ENCODE peak calls at places on chromosomes 11 and 22, in ten cellular contexts. J, L, B, N, G, K, H, M, W and U are unnamed samples.

GRCh38 chr22:45966892-45967365 is 10.0 kb downstream of the WNT7B start:
- DNase-seq in J (no peak), L (no peak), B (no peak), N (no peak), G (no peak), K (no peak), H (no peak), M (no peak), W (no peak), U (no peak)

GRCh38 chr11:111765984-111766833 is at the start of gene PPP2R1B:
- DNase-seq in J (peak; percentile 74), L (peak; percentile 91), B (peak; percentile 90), N (peak; percentile 57), G (peak; percentile 74), K (peak; percentile 65), H (peak; percentile 62), M (peak; percentile 66), W (peak; percentile 76), U (peak; percentile 90)

GRCh38 chr11:34960277-34960676 is 43.9 kb downstream of the PDHX start:
- DNase-seq in J (no peak), L (peak; percentile 67), B (no peak), N (peak; percentile 22), G (no peak), K (no peak), H (peak; percentile 63), M (no peak), W (peak; percentile 22), U (no peak)

GRCh38 chr11:69644071-69644961 is 3.4 kb downstream of the CCND1 start:
- DNase-seq in J (peak; percentile 43), L (peak; percentile 94), B (no peak), N (peak; percentile 49), G (peak; percentile 93), K (peak; percentile 97), H (peak; percentile 48), M (no peak), W (peak; percentile 87), U (peak; percentile 83)

GRCh38 chr22:40009231-40009769 is 14.5 kb downstream of the FAM83F start:
- DNase-seq in J (no peak), L (no peak), B (no peak), N (no peak), G (no peak), K (no peak), H (no peak), M (no peak), W (no peak), U (no peak)

GRCh38 chr11:104582431-104582830 is 315.8 kb downstream of the CASP12 start:
- DNase-seq in J (no peak), L (no peak), B (no peak), N (no peak), G (no peak), K (no peak), H (no peak), M (no peak), W (no peak), U (no peak)

GRCh38 chr22:50320116-50320515 is 6.7 kb downstream of the DENND6B start:
- DNase-seq in J (no peak), L (peak; percentile 67), B (no peak), N (no peak), G (no peak), K (no peak), H (no peak), M (no peak), W (no peak), U (no peak)

GRCh38 chr22:30821863-30822215 is 127.2 kb downstream of the OSBP2 start:
- DNase-seq in J (no peak), L (no peak), B (no peak), N (no peak), G (no peak), K (no peak), H (no peak), M (no peak), W (no peak), U (no peak)

GRCh38 chr22:30923168-30923900 is 45.2 kb downstream of the MORC2 start:
- DNase-seq in J (no peak), L (peak; percentile 48), B (no peak), N (no peak), G (no peak), K (no peak), H (no peak), M (no peak), W (no peak), U (no peak)

GRCh38 chr11:87908086-87908485 is 267.2 kb downstream of the RAB38 start:
- DNase-seq in J (no peak), L (no peak), B (no peak), N (no peak), G (no peak), K (no peak), H (no peak), M (no peak), W (no peak), U (no peak)

DNA sequence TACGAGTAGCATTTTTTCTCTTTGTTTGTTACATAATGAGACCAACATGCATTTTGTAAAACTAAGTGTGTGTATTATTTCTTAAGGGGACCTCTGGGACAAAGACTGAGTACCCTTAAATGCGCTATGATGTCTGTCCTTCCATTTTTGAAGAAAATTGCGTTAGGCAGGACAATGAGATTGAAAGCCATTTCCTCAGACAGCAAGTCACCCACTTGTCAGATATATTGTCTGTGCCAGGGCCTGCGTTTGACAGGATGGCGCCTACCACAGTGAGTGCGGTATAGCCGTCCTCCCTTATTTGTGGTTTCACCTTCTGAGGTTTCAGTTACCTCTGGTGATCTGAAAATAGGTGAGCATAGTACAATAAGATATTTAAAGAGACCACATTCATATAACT is 2.2 kb downstream of the AP2A2 start:
- DNase-seq in J (no peak), L (no peak), B (no peak), N (no peak), G (no peak), K (no peak), H (no peak), M (peak; percentile 41), W (no peak), U (no peak)
- H3K27ac ChIP-seq in J (peak overlapping the region; percentile 33), L (no peak overlapping the region), B (no peak overlapping the region), N (peak overlapping the region; percentile 39), G (no peak overlapping the region), K (no peak overlapping the region), H (no peak overlapping the region), M (peak overlapping the region; percentile 73), W (peak overlapping the region; percentile 94), U (no peak overlapping the region)

GRCh38 chr22:42603427-42603826 is 11.3 kb downstream of the POLDIP3 start:
- DNase-seq in J (no peak), L (no peak), B (no peak), N (no peak), G (no peak), K (no peak), H (no peak), M (no peak), W (no peak), U (no peak)

GRCh38 chr22:42596863-42597530 is 17.7 kb downstream of the POLDIP3 start:
- DNase-seq in J (no peak), L (no peak), B (no peak), N (no peak), G (no peak), K (no peak), H (no peak), M (no peak), W (no peak), U (no peak)

GRCh38 chr22:42604403-42604802 is 10.3 kb downstream of the POLDIP3 start:
- DNase-seq in J (no peak), L (no peak), B (no peak), N (no peak), G (no peak), K (no peak), H (peak; percentile 73), M (no peak), W (no peak), U (peak; percentile 55)

GRCh38 chr22:42602470-42602869 is 12.2 kb downstream of the POLDIP3 start:
- DNase-seq in J (no peak), L (no peak), B (no peak), N (no peak), G (no peak), K (no peak), H (no peak), M (no peak), W (no peak), U (no peak)

DNA sequence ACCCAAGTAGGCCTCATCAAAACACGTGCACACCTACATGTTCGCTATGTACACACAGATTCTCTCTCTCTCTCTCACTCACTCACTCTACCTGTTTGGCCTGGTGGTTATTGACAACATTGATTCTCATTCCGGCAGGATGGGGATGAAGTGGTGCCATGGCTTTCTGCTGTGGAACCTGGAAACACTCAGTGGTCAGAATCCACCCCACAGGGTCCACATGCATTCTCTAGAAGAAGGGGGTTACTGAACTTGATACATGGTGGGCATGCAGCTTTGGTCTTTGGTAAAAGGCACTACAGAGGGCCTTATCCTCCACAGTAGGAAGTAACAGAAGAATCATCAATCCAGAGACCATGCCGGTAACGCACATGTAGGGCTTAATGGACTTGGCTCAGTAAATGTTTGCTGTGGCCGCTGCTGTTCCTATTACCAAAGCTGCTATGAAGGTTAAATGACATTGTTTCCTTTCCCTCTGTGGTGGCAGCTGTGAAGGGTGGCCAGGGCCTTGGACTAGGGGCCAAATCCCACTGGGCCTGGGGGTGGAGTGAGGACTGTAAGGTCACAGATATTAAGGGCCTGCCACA is 12.7 kb downstream of the POLDIP3 start:
- DNase-seq in J (no peak), L (no peak), B (no peak), N (no peak), G (no peak), K (no peak), H (no peak), M (no peak), W (no peak), U (no peak)
- TF ChIP-seq CTCF in J (no peak), L (no peak), B (no peak), N (no peak), G (no peak), K (no peak), H (no peak), M (no peak), W (no peak), U (no peak)

GRCh38 chr11:77095551-77096490 is 6.8 kb upstream of the OMP start:
- DNase-seq in J (peak; percentile 8), L (peak; percentile 49), B (no peak), N (no peak), G (peak; percentile 11), K (no peak), H (no peak), M (no peak), W (no peak), U (peak; percentile 64)
- H3K27ac ChIP-seq in J (no peak overlapping the region), L (no peak overlapping the region), B (no peak overlapping the region), N (no peak overlapping the region), G (no peak overlapping the region), K (no peak overlapping the region), H (no peak overlapping the region), M (no peak overlapping the region), W (no peak overlapping the region), U (no peak overlapping the region)

DNA sequence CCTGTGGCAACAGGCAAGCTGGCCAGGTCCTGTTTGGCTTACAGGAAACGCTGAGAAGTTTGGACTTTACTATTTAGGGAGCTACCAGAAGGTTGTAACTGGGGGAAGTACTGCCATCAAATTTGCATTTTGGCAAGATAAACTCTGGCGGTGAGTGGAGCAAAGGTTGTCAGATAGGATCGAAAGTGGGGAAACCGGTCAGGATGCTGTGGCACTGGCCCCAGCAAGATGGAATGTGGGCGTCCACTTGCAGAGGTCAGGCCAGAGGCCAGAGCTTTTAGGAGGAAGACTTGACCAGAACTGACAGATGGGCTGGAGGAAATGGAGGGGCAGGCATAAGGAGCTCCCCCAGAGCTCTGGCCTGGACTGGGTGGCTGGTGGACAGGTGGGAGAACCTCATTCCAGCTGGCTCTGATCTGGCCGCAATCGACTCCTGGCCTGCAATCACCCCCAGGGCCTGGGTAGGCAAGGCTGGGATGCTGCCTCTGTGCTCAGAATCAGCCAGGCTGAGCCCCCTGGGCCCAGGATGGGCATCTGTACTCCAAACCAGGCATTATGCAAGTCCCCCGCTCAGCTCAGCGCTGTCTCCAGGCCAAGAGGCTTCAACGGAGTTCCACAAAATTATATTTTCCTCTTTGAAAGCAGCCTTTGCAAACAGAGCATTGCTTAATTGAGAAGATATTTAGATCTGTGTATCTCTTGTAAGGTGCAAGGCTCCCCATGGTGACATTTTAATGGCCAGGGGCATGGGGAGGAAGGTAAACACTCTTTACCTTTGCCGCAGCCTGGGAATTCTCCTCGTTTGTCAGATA is 178.3 kb upstream of the NECTIN1 start:
- DNase-seq in J (no peak), L (no peak), B (no peak), N (no peak), G (no peak), K (no peak), H (no peak), M (no peak), W (no peak), U (peak; percentile 66)
- TF ChIP-seq CTCF in J (no peak), L (no peak), B (no peak), N (no peak), G (no peak), K (no peak), H (no peak), M (no peak), W (no peak), U (no peak)